ENCODE peak calls at places on chromosomes 6 and 20, in nine cellular contexts. K, B, O, V, A, R, G, J and H are unnamed samples.

GRCh38 chr6:75499640-75500039 is 6.0 kb upstream of the FILIP1 start:
- DNase-seq in A (no peak), O (no peak), R (no peak), B (no peak), J (no peak), V (no peak), G (no peak), K (no peak), H (peak; percentile 40)

GRCh38 chr20:36179170-36179945 is 24.8 kb downstream of the EPB41L1 start:
- DNase-seq in O (no peak), B (no peak), K (no peak), R (no peak), A (no peak), G (no peak), V (no peak), J (no peak), H (no peak)

GRCh38 chr20:25251019-25251418 is 3.1 kb downstream of the PYGB start:
- DNase-seq in V (no peak), R (no peak), J (no peak), B (no peak), A (peak; percentile 0), G (no peak), K (no peak), O (no peak), H (no peak)

GRCh38 chr6:108123946-108124345 is 41.9 kb upstream of the NR2E1 start:
- DNase-seq in R (no peak), V (no peak), B (no peak), O (no peak), K (no peak), A (no peak), J (no peak), G (no peak), H (no peak)

GRCh38 chr6:77876300-77876699 is 223.5 kb downstream of the MEI4 start:
- DNase-seq in A (no peak), G (no peak), V (no peak), R (peak; percentile 47), B (no peak), O (no peak), J (no peak), K (peak; percentile 20), H (peak; percentile 1)

GRCh38 chr20:44752099-44752931 is 6.7 kb downstream of the KCNK15 start:
- DNase-seq in V (no peak), K (no peak), J (no peak), O (no peak), A (no peak), G (no peak), B (no peak), R (no peak), H (no peak)

GRCh38 chr6:78875505-78875904 is 8.2 kb downstream of the IRAK1BP1 start:
- DNase-seq in B (no peak), G (no peak), K (no peak), A (no peak), J (no peak), O (no peak), R (no peak), V (no peak), H (no peak)

GRCh38 chr6:146803601-146804000 is 204.8 kb downstream of the ADGB start:
- DNase-seq in B (no peak), K (no peak), O (no peak), A (no peak), G (no peak), J (no peak), V (no peak), R (peak; percentile 16), H (no peak)

GRCh38 chr6:12760911-12761310 is 44.3 kb downstream of the PHACTR1 start:
- DNase-seq in K (no peak), G (no peak), A (no peak), J (no peak), B (no peak), O (no peak), R (no peak), V (no peak), H (no peak)

GRCh38 chr20:1816384-1817381 is 78.5 kb upstream of the SIRPA start:
- DNase-seq in J (no peak), R (no peak), B (no peak), O (no peak), V (no peak), A (no peak), K (peak; percentile 85), G (peak; percentile 83), H (peak; percentile 77)

GRCh38 chr6:116022841-116023380 is 37.8 kb downstream of the FRK start:
- DNase-seq in R (no peak), O (no peak), J (no peak), A (no peak), K (peak; percentile 76), B (no peak), G (no peak), V (no peak), H (peak; percentile 40)

GRCh38 chr6:83160167-83160566 is 32.9 kb downstream of the PGM3 start:
- DNase-seq in G (no peak), V (no peak), K (no peak), O (no peak), J (no peak), R (no peak), A (no peak), B (no peak), H (no peak)

GRCh38 chr6:94510877-94511276 is 1066.5 kb upstream of the MANEA start:
- DNase-seq in O (no peak), R (no peak), J (no peak), K (no peak), A (no peak), V (no peak), B (peak; percentile 39), G (no peak), H (no peak)

GRCh38 chr20:62734336-62734735 is 25.7 kb downstream of the NTSR1 start:
- DNase-seq in J (no peak), K (no peak), G (no peak), B (peak; percentile 17), O (no peak), R (no peak), V (no peak), A (no peak), H (no peak)

GRCh38 chr20:4300401-4300800 is 285.0 kb upstream of the RNF24 start:
- DNase-seq in J (no peak), G (no peak), K (no peak), R (no peak), A (no peak), O (no peak), B (no peak), V (no peak), H (no peak)

GRCh38 chr20:4299250-4299649 is 283.9 kb upstream of the RNF24 start:
- DNase-seq in O (no peak), K (no peak), G (no peak), J (no peak), V (no peak), A (no peak), R (no peak), B (no peak), H (no peak)

GRCh38 chr20:4295226-4295625 is 279.9 kb upstream of the RNF24 start:
- DNase-seq in K (no peak), J (no peak), G (no peak), O (no peak), B (no peak), A (no peak), R (no peak), V (no peak), H (no peak)

GRCh38 chr20:4299773-4300172 is 284.4 kb upstream of the RNF24 start:
- DNase-seq in O (no peak), G (no peak), R (peak; percentile 2), A (no peak), B (no peak), V (no peak), K (no peak), J (no peak), H (peak; percentile 83)

DNA sequence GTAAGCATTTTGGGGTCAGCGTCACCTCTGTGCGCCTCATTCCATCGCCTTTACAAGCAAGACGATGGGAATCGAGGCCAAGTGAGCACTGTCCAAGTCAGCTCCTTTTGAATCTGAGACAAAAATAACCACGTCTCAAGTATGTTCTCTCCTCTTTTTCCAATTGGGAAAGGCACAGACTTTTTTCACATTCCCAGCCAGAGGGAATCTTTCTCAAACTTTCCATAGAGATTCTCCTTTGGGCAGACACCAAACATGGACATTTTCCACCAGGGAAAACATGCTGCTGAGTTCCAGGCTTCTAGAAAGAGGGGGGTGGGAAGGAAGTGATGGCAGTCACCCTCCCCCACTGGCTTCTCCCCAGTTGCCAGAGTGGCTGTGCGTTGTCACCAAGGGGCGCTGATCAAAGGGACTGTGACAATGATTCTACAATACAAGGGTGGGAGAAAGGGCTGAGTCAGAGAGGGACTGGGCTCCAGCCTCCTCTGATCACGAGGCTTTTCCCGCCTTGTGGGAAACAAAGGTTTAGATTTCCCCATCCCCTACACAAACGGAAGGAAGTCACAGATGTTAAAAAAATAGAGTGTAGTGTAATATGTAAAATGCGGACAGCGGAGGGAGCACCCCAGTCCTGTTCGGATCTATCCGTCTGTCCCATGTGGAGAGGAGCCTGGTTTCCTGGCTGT is 281.9 kb upstream of the RNF24 start:
- DNase-seq in J (no peak), V (no peak), K (no peak), O (no peak), B (no peak), R (no peak), G (no peak), A (no peak), H (peak; percentile 61)
- TF ChIP-seq CTCF in J (no peak), V (no peak), K (no peak), O (no peak), B (no peak), R (no peak), G (no peak), A (no peak), H (no peak)

GRCh38 chr6:17600527-17601388 is 656 bp downstream of the FAM8A1 start:
- DNase-seq in G (peak; percentile 20), V (peak; percentile 37), A (peak; percentile 71), O (no peak), R (peak; percentile 30), K (peak; percentile 20), J (no peak), B (peak; percentile 69), H (peak; percentile 13)
- TF ChIP-seq CTCF in G (no peak), V (no peak), A (no peak), O (no peak), R (no peak), K (peak; percentile 13), J (no peak), B (no peak), H (no peak)

GRCh38 chr6:2978923-2979322 is 7.6 kb upstream of the SERPINB6 start:
- DNase-seq in K (no peak), J (no peak), R (no peak), A (no peak), B (no peak), V (no peak), O (no peak), G (no peak), H (no peak)
- TF ChIP-seq CTCF in K (no peak), J (no peak), R (no peak), A (no peak), B (no peak), V (no peak), O (no peak), G (no peak), H (no peak)

DNA sequence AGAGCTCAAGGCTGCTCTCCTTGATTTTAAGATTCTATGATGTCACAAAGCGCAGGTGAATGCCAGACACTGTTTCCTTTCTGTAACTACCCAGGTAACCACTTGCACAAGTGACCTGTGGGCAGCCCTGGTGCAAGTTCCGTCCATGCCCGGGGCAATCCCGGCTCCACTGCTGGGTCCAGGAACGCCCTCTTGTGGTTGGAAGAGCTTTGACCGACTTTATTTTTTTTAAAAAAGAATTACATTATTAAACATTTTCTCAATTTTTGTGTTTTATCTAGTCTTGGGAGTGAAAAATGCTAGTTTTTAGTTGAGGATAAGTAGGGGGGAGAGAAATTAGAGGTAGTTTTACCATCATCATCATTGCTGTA is 695.2 kb downstream of the QKI start:
- DNase-seq in G (no peak), O (no peak), V (no peak), R (peak; percentile 30), B (no peak), K (peak; percentile 4), A (peak; percentile 49), J (no peak), H (no peak)
- TF ChIP-seq CTCF in G (peak; percentile 45), O (peak; percentile 48), V (peak; percentile 2), R (peak; percentile 69), B (peak; percentile 54), K (no peak), A (peak; percentile 53), J (no peak), H (peak; percentile 39)